ENCODE peak calls at places on chromosomes 11 and 22, in four cellular contexts. One of them, this sample, is unnamed.

GRCh38 chr22:21754523-21755128 is 19.0 kb upstream of the YPEL1 start:
- DNase-seq in T-helper 1 cell: no peak
- DNase-seq in astrocyte of the cerebellum: no peak
- DNase-seq in suprapubic skin: no peak
- DNase-seq in this sample: no peak

GRCh38 chr11:110710520-110711381 is 1.5 kb downstream of the ARHGAP20 start:
- DNase-seq in T-helper 1 cell: no peak
- DNase-seq in astrocyte of the cerebellum: no peak
- DNase-seq in suprapubic skin: peak
- DNase-seq in this sample: no peak

GRCh38 chr11:5280582-5281102 is 10.9 kb upstream of the HBE1 start:
- DNase-seq in T-helper 1 cell: peak
- DNase-seq in astrocyte of the cerebellum: peak
- DNase-seq in suprapubic skin: no peak
- DNase-seq in this sample: peak

GRCh38 chr11:113373306-113373705 is 14.3 kb upstream of the ANKK1 start:
- DNase-seq in T-helper 1 cell: no peak
- DNase-seq in astrocyte of the cerebellum: no peak
- DNase-seq in suprapubic skin: no peak
- DNase-seq in this sample: no peak

GRCh38 chr11:93846411-93846810 is 4.0 kb downstream of the VSTM5 start:
- DNase-seq in T-helper 1 cell: no peak
- DNase-seq in astrocyte of the cerebellum: no peak
- DNase-seq in suprapubic skin: no peak
- DNase-seq in this sample: no peak

GRCh38 chr11:66882540-66882939 is 25.7 kb downstream of the LRFN4 start:
- DNase-seq in T-helper 1 cell: no peak
- DNase-seq in astrocyte of the cerebellum: no peak
- DNase-seq in suprapubic skin: no peak
- DNase-seq in this sample: peak

GRCh38 chr11:48017105-48017874 is 36.9 kb downstream of the PTPRJ start:
- DNase-seq in T-helper 1 cell: peak
- DNase-seq in astrocyte of the cerebellum: no peak
- DNase-seq in suprapubic skin: no peak
- DNase-seq in this sample: no peak

GRCh38 chr22:48393041-48393370 is 1434.7 kb downstream of the BRD1 start:
- DNase-seq in T-helper 1 cell: no peak
- DNase-seq in astrocyte of the cerebellum: no peak
- DNase-seq in suprapubic skin: peak
- DNase-seq in this sample: no peak

GRCh38 chr11:127451852-127452251 is 451.3 kb upstream of the KIRREL3 start:
- DNase-seq in T-helper 1 cell: no peak
- DNase-seq in astrocyte of the cerebellum: no peak
- DNase-seq in suprapubic skin: no peak
- DNase-seq in this sample: no peak

GRCh38 chr11:115765803-115766239 is 261.6 kb upstream of the CADM1 start:
- DNase-seq in T-helper 1 cell: peak
- DNase-seq in astrocyte of the cerebellum: no peak
- DNase-seq in suprapubic skin: no peak
- DNase-seq in this sample: no peak

GRCh38 chr11:118113031-118113430 is 26.3 kb upstream of the SMIM35 start:
- DNase-seq in T-helper 1 cell: no peak
- DNase-seq in astrocyte of the cerebellum: no peak
- DNase-seq in suprapubic skin: no peak
- DNase-seq in this sample: no peak

GRCh38 chr22:48244388-48245118 is 1482.1 kb downstream of the TBC1D22A start:
- DNase-seq in T-helper 1 cell: no peak
- DNase-seq in astrocyte of the cerebellum: no peak
- DNase-seq in suprapubic skin: peak
- DNase-seq in this sample: no peak

GRCh38 chr22:38176170-38176741 is 5.4 kb downstream of the PLA2G6 start:
- DNase-seq in T-helper 1 cell: no peak
- DNase-seq in astrocyte of the cerebellum: peak
- DNase-seq in suprapubic skin: no peak
- DNase-seq in this sample: no peak

GRCh38 chr22:24207264-24208011 is 26.2 kb downstream of the SUSD2 start:
- DNase-seq in T-helper 1 cell: no peak
- DNase-seq in astrocyte of the cerebellum: no peak
- DNase-seq in suprapubic skin: no peak
- DNase-seq in this sample: no peak

GRCh38 chr22:35349368-35349703 is 31.6 kb upstream of the HMOX1 start:
- DNase-seq in T-helper 1 cell: no peak
- DNase-seq in astrocyte of the cerebellum: no peak
- DNase-seq in suprapubic skin: no peak
- DNase-seq in this sample: no peak

GRCh38 chr22:49678137-49678841 is 149.4 kb downstream of the BRD1 start:
- DNase-seq in T-helper 1 cell: no peak
- DNase-seq in astrocyte of the cerebellum: no peak
- DNase-seq in suprapubic skin: peak
- DNase-seq in this sample: peak

GRCh38 chr11:12465332-12465731 is 88.0 kb downstream of the PARVA start:
- DNase-seq in T-helper 1 cell: no peak
- DNase-seq in astrocyte of the cerebellum: no peak
- DNase-seq in suprapubic skin: no peak
- DNase-seq in this sample: no peak

GRCh38 chr11:59173964-59174663 is 2.2 kb downstream of the DTX4 start:
- DNase-seq in T-helper 1 cell: no peak
- DNase-seq in astrocyte of the cerebellum: no peak
- DNase-seq in suprapubic skin: no peak
- DNase-seq in this sample: peak

GRCh38 chr11:129881570-129882170 is 13.7 kb downstream of the NFRKB start:
- DNase-seq in T-helper 1 cell: peak
- DNase-seq in astrocyte of the cerebellum: no peak
- DNase-seq in suprapubic skin: no peak
- DNase-seq in this sample: no peak